ENCODE peak calls at places on chromosomes 2 and 18, in seven cellular contexts. One of them, this sample, is unnamed.

GRCh38 chr2:177076636-177077179 is 135.9 kb upstream of the HNRNPA3 start:
- DNase-seq in neuronal stem cell: no peak
- DNase-seq in gastrocnemius medialis: no peak
- DNase-seq in GM12878: no peak
- DNase-seq in AG08395: no peak
- DNase-seq in GM13976: no peak
- DNase-seq in activated naive CD8-positive, alpha-beta T cell treated with anti-CD3 and anti-CD28 coated beads, Interleukin-2, amount 10 ng/mL, durations not matched to agents 7 days and 5 days: no peak
- DNase-seq in this sample: no peak

GRCh38 chr2:79876430-79876829 is 363.6 kb downstream of the CTNNA2 start:
- DNase-seq in gastrocnemius medialis: no peak
- DNase-seq in GM13976: peak
- DNase-seq in activated naive CD8-positive, alpha-beta T cell treated with anti-CD3 and anti-CD28 coated beads, Interleukin-2, amount 10 ng/mL, durations not matched to agents 7 days and 5 days: no peak
- DNase-seq in GM12878: no peak
- DNase-seq in AG08395: no peak
- DNase-seq in neuronal stem cell: peak
- DNase-seq in this sample: no peak

GRCh38 chr2:232876071-232876977 is 6.3 kb downstream of the SNORC start:
- DNase-seq in neuronal stem cell: peak
- DNase-seq in GM13976: peak
- DNase-seq in GM12878: no peak
- DNase-seq in activated naive CD8-positive, alpha-beta T cell treated with anti-CD3 and anti-CD28 coated beads, Interleukin-2, amount 10 ng/mL, durations not matched to agents 7 days and 5 days: peak
- DNase-seq in AG08395: peak
- DNase-seq in gastrocnemius medialis: no peak
- DNase-seq in this sample: no peak

GRCh38 chr2:71672640-71673401 is 219.5 kb downstream of the DYSF start:
- DNase-seq in GM12878: no peak
- DNase-seq in GM13976: peak
- DNase-seq in activated naive CD8-positive, alpha-beta T cell treated with anti-CD3 and anti-CD28 coated beads, Interleukin-2, amount 10 ng/mL, durations not matched to agents 7 days and 5 days: peak
- DNase-seq in gastrocnemius medialis: no peak
- DNase-seq in AG08395: no peak
- DNase-seq in neuronal stem cell: no peak
- DNase-seq in this sample: no peak

GRCh38 chr18:4888251-4888650 is 308.8 kb downstream of the AKAIN1 start:
- DNase-seq in neuronal stem cell: no peak
- DNase-seq in AG08395: no peak
- DNase-seq in activated naive CD8-positive, alpha-beta T cell treated with anti-CD3 and anti-CD28 coated beads, Interleukin-2, amount 10 ng/mL, durations not matched to agents 7 days and 5 days: no peak
- DNase-seq in GM12878: no peak
- DNase-seq in gastrocnemius medialis: no peak
- DNase-seq in GM13976: no peak
- DNase-seq in this sample: no peak

GRCh38 chr2:220219371-220219770 is 591.9 kb downstream of the SLC4A3 start:
- DNase-seq in AG08395: no peak
- DNase-seq in GM13976: no peak
- DNase-seq in GM12878: no peak
- DNase-seq in neuronal stem cell: no peak
- DNase-seq in activated naive CD8-positive, alpha-beta T cell treated with anti-CD3 and anti-CD28 coated beads, Interleukin-2, amount 10 ng/mL, durations not matched to agents 7 days and 5 days: no peak
- DNase-seq in gastrocnemius medialis: no peak
- DNase-seq in this sample: peak

GRCh38 chr2:216585441-216585840 is 47.8 kb upstream of the IGFBP2 start:
- DNase-seq in AG08395: no peak
- DNase-seq in activated naive CD8-positive, alpha-beta T cell treated with anti-CD3 and anti-CD28 coated beads, Interleukin-2, amount 10 ng/mL, durations not matched to agents 7 days and 5 days: no peak
- DNase-seq in GM13976: no peak
- DNase-seq in gastrocnemius medialis: no peak
- DNase-seq in GM12878: no peak
- DNase-seq in neuronal stem cell: no peak
- DNase-seq in this sample: no peak

GRCh38 chr2:73269686-73270465 is 14.4 kb downstream of the FBXO41 start:
- DNase-seq in GM12878: no peak
- DNase-seq in gastrocnemius medialis: no peak
- DNase-seq in activated naive CD8-positive, alpha-beta T cell treated with anti-CD3 and anti-CD28 coated beads, Interleukin-2, amount 10 ng/mL, durations not matched to agents 7 days and 5 days: no peak
- DNase-seq in AG08395: no peak
- DNase-seq in neuronal stem cell: no peak
- DNase-seq in GM13976: peak
- DNase-seq in this sample: no peak

GRCh38 chr2:128375454-128375853 is 56.8 kb upstream of the HS6ST1 start:
- DNase-seq in gastrocnemius medialis: no peak
- DNase-seq in activated naive CD8-positive, alpha-beta T cell treated with anti-CD3 and anti-CD28 coated beads, Interleukin-2, amount 10 ng/mL, durations not matched to agents 7 days and 5 days: peak
- DNase-seq in AG08395: peak
- DNase-seq in GM13976: no peak
- DNase-seq in GM12878: no peak
- DNase-seq in neuronal stem cell: no peak
- DNase-seq in this sample: peak

GRCh38 chr2:54000524-54000923 is 29.7 kb upstream of the PSME4 start:
- DNase-seq in activated naive CD8-positive, alpha-beta T cell treated with anti-CD3 and anti-CD28 coated beads, Interleukin-2, amount 10 ng/mL, durations not matched to agents 7 days and 5 days: no peak
- DNase-seq in neuronal stem cell: no peak
- DNase-seq in GM13976: no peak
- DNase-seq in gastrocnemius medialis: no peak
- DNase-seq in AG08395: no peak
- DNase-seq in GM12878: no peak
- DNase-seq in this sample: no peak

GRCh38 chr18:3380384-3380961 is 69.5 kb upstream of the TGIF1 start:
- DNase-seq in AG08395: no peak
- DNase-seq in gastrocnemius medialis: no peak
- DNase-seq in neuronal stem cell: no peak
- DNase-seq in activated naive CD8-positive, alpha-beta T cell treated with anti-CD3 and anti-CD28 coated beads, Interleukin-2, amount 10 ng/mL, durations not matched to agents 7 days and 5 days: no peak
- DNase-seq in GM12878: no peak
- DNase-seq in GM13976: no peak
- DNase-seq in this sample: peak

GRCh38 chr2:159227467-159227866 is 59.0 kb downstream of the WDSUB1 start:
- DNase-seq in gastrocnemius medialis: no peak
- DNase-seq in GM12878: no peak
- DNase-seq in AG08395: peak
- DNase-seq in activated naive CD8-positive, alpha-beta T cell treated with anti-CD3 and anti-CD28 coated beads, Interleukin-2, amount 10 ng/mL, durations not matched to agents 7 days and 5 days: no peak
- DNase-seq in neuronal stem cell: no peak
- DNase-seq in GM13976: no peak
- DNase-seq in this sample: no peak

GRCh38 chr2:51441786-51442185 is 409.9 kb upstream of the NRXN1 start:
- DNase-seq in activated naive CD8-positive, alpha-beta T cell treated with anti-CD3 and anti-CD28 coated beads, Interleukin-2, amount 10 ng/mL, durations not matched to agents 7 days and 5 days: no peak
- DNase-seq in GM13976: no peak
- DNase-seq in GM12878: no peak
- DNase-seq in AG08395: no peak
- DNase-seq in gastrocnemius medialis: no peak
- DNase-seq in neuronal stem cell: no peak
- DNase-seq in this sample: no peak

GRCh38 chr2:168649105-168649504 is 153.3 kb upstream of the NOSTRIN start:
- DNase-seq in GM13976: no peak
- DNase-seq in activated naive CD8-positive, alpha-beta T cell treated with anti-CD3 and anti-CD28 coated beads, Interleukin-2, amount 10 ng/mL, durations not matched to agents 7 days and 5 days: no peak
- DNase-seq in neuronal stem cell: no peak
- DNase-seq in AG08395: no peak
- DNase-seq in GM12878: no peak
- DNase-seq in gastrocnemius medialis: no peak
- DNase-seq in this sample: no peak

GRCh38 chr2:216107760-216108159 is 1.4 kb upstream of the XRCC5 start:
- DNase-seq in neuronal stem cell: peak
- DNase-seq in gastrocnemius medialis: no peak
- DNase-seq in GM12878: no peak
- DNase-seq in AG08395: no peak
- DNase-seq in GM13976: no peak
- DNase-seq in activated naive CD8-positive, alpha-beta T cell treated with anti-CD3 and anti-CD28 coated beads, Interleukin-2, amount 10 ng/mL, durations not matched to agents 7 days and 5 days: no peak
- DNase-seq in this sample: peak

GRCh38 chr2:29245742-29246387 is 130.7 kb downstream of the CLIP4 start:
- DNase-seq in GM12878: no peak
- DNase-seq in AG08395: no peak
- DNase-seq in activated naive CD8-positive, alpha-beta T cell treated with anti-CD3 and anti-CD28 coated beads, Interleukin-2, amount 10 ng/mL, durations not matched to agents 7 days and 5 days: no peak
- DNase-seq in GM13976: peak
- DNase-seq in neuronal stem cell: no peak
- DNase-seq in gastrocnemius medialis: no peak
- DNase-seq in this sample: no peak

GRCh38 chr2:26088038-26088643 is 54.3 kb downstream of the RAB10 start:
- DNase-seq in GM13976: peak
- DNase-seq in gastrocnemius medialis: no peak
- DNase-seq in GM12878: no peak
- DNase-seq in activated naive CD8-positive, alpha-beta T cell treated with anti-CD3 and anti-CD28 coated beads, Interleukin-2, amount 10 ng/mL, durations not matched to agents 7 days and 5 days: no peak
- DNase-seq in AG08395: peak
- DNase-seq in neuronal stem cell: no peak
- DNase-seq in this sample: no peak